ENCODE peak calls at places on chromosome 9, in four cellular contexts. C, J, N and E are unnamed samples.

GRCh38 chr9:137281345-137282116 is 4.0 kb downstream of the TOR4A start:
- DNase-seq in J (peak), N (no peak), C (no peak), E (no peak)

GRCh38 chr9:123368481-123369153 is 12.6 kb downstream of the CRB2 start:
- DNase-seq in J (no peak), N (no peak), C (no peak), E (no peak)

GRCh38 chr9:80020056-80020455 is 448.3 kb downstream of the TLE4 start:
- DNase-seq in C (no peak), J (no peak), N (no peak), E (no peak)

GRCh38 chr9:37486616-37487544 is 1.1 kb downstream of the POLR1E start:
- DNase-seq in N (no peak), C (peak), J (no peak), E (no peak)

GRCh38 chr9:17322882-17323864 is 188.3 kb downstream of the CNTLN start:
- DNase-seq in C (no peak), N (no peak), J (no peak), E (no peak)

GRCh38 chr9:136644593-136645342 is 17.9 kb upstream of the EGFL7 start:
- DNase-seq in N (peak), C (peak), J (peak), E (no peak)

GRCh38 chr9:37329576-37329975 is 92.9 kb upstream of the GRHPR start:
- DNase-seq in J (no peak), N (no peak), C (no peak), E (no peak)

GRCh38 chr9:113238202-113238858 is 17.0 kb downstream of the SLC31A1 start:
- DNase-seq in C (no peak), N (no peak), J (no peak), E (no peak)

GRCh38 chr9:93060746-93061259 is 2.3 kb downstream of the SUSD3 start:
- DNase-seq in N (no peak), C (peak), J (no peak), E (peak)

GRCh38 chr9:109001275-109001676 is 12.0 kb downstream of the CTNNAL1 start:
- DNase-seq in J (no peak), C (no peak), N (peak), E (no peak)

GRCh38 chr9:124834586-124834985 is 18.7 kb upstream of the WDR38 start:
- DNase-seq in J (no peak), C (no peak), N (no peak), E (no peak)

GRCh38 chr9:130390986-130391385 is 53.8 kb upstream of the ASS1 start:
- DNase-seq in C (no peak), J (no peak), N (no peak), E (no peak)

GRCh38 chr9:93090091-93090655 is 5.8 kb upstream of the CARD19 start:
- DNase-seq in N (no peak), C (no peak), J (no peak), E (no peak)

GRCh38 chr9:14710804-14711203 is 11.7 kb downstream of the CER1 start:
- DNase-seq in C (no peak), N (no peak), J (no peak), E (no peak)

DNA sequence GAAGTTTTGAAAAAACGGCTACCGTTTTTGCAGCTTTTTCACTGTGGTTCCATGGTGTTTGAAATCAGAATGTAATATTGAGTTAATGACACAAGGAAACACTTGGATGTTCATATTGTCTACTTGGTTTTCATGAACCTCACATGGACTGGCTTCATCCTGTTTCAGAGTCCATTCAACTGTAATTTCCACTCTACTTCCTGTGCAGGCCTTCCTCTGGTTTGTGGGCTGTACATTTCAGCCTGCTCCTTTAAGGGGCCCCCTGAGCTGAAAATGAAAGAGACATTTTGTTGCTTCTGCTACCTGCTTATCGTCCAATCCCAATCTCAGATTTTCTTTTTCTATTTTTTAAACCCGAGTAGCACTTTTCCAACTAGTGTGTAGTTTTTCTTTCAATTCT is 41.8 kb upstream of the CDKN2B start:
- DNase-seq in N (no peak), J (no peak), C (no peak), E (no peak)
- TF ChIP-seq CBFB in N (no peak), J (no peak), C (no peak), E (no peak)

DNA sequence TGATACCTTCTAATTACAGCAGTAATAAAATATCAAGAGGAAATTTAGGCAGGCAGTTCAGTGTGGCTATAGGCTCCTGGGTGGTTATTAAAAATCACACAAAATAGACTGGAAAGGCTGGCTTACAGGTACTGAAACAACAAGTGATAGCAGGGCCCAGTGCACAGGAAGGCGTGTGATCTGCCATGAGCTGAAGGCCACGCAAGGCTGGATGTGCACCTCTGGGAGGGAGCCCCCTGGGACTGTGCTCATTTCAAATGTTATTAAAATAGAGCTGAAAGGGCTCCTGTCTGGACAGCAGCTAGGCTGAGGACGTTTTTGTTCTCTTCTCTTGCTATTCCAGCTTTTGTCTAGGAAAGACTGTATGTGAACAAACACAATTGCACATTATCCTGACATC is 324.3 kb upstream of the RFX3 start:
- DNase-seq in J (no peak), N (no peak), C (no peak), E (no peak)
- TF ChIP-seq CBFB in J (no peak), N (no peak), C (no peak), E (no peak)

DNA sequence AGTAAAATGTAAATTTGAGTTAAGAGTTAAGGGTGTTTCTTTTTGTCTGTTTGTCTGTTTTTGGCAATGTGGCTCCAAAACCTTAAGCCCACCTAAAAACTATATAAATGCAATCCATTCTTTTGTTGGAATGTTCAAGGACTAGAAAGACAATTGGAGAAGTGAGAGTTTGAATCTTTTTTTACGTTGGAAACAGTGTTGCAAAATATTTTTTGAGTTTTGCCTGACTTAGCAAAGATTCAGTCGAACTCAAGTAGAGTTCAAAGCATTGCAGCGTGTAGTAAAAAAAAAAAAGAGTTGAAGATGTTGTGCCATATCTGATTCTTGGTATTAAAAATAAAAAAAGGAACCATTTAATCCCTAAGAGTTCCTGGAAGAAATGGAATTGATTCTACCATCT is 915 bp downstream of the SYK start:
- DNase-seq in N (no peak), J (no peak), C (no peak), E (no peak)
- TF ChIP-seq CBFB in N (no peak), J (no peak), C (no peak), E (no peak)

GRCh38 chr9:134132208-134132870 is 3.5 kb upstream of the WDR5 start:
- DNase-seq in C (no peak), J (no peak), N (no peak), E (no peak)
- TF ChIP-seq CBFB in C (no peak), J (no peak), N (no peak), E (no peak)

GRCh38 chr9:89234636-89235035 is 56.0 kb upstream of the SHC3 start:
- DNase-seq in N (no peak), C (no peak), J (peak), E (peak)
- TF ChIP-seq CBFB in N (no peak), C (no peak), J (no peak), E (no peak)

GRCh38 chr9:126474786-126475485 is 138.8 kb upstream of the LMX1B start:
- DNase-seq in J (no peak), C (no peak), N (no peak), E (no peak)
- TF ChIP-seq CBFB in J (no peak), C (no peak), N (no peak), E (no peak)

GRCh38 chr9:33294670-33295432 is 4.5 kb downstream of the NFX1 start:
- DNase-seq in N (no peak), C (no peak), J (no peak), E (no peak)

GRCh38 chr9:33300546-33300945 is 10.2 kb downstream of the NFX1 start:
- DNase-seq in J (no peak), N (peak), C (no peak), E (no peak)

GRCh38 chr9:33293782-33294181 is 3.5 kb downstream of the NFX1 start:
- DNase-seq in N (peak), C (no peak), J (no peak), E (no peak)

GRCh38 chr9:33295571-33295970 is 5.3 kb downstream of the NFX1 start:
- DNase-seq in N (no peak), C (no peak), J (no peak), E (peak)

DNA sequence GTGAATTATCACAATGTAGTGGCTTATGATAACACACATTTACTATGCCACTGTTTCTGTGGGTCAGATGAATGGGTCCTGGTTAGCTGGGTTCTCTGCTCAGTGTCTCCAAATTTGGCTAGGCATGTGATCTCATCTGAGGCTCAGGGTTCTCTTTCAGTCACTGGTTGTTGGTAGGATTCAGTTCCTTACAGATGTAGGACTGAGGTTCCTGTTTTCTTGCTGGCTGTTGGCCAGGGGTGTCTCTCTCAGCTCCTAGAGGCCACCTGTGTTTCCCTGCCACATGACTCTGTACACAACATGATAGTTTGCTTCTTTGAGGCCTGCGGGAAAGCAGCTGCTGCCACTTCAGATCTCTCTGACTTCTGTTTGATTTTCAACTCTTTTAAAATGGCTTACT is 7.1 kb downstream of the NFX1 start:
- DNase-seq in N (no peak), J (no peak), C (no peak), E (peak)
- TF ChIP-seq CBFB in N (no peak), J (no peak), C (no peak), E (no peak)

DNA sequence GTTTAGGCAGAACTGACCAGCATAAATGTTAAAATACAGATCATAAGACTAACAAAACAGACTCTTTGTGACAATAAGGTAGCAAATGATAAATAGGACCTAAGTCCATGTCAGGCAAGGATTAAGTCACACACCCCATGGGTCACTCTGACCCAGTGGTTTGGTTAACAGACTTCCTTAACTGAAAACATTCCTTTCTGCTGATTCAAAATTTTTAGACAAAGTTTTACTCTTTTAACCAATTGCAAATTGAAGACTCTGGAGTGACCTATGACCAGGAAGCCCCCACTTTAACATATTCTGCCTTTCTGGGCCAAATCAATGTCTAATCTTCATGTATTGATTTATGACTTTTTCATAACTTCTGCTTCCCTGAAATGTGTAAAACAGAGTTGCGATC is 4.9 kb upstream of the NXNL2 start:
- DNase-seq in J (no peak), C (no peak), N (peak), E (no peak)
- TF ChIP-seq CBFB in J (no peak), C (no peak), N (no peak), E (no peak)